ENCODE peak calls at places on chromosome 4, in eight cellular contexts. C is SJCRH30; F is uterus; S is stomach; Q is tibial artery; V is left lung; R is CD4-positive, alpha-beta memory T cell; L is thyroid gland. X is an unnamed sample.
A peak's percentile ranks its signal among the peaks of the same experiment; 100 is the strongest.

GRCh38 chr4:180099962-180100361 is 2143.2 kb upstream of the TENM3 start:
- DNase-seq in C (no peak), F (no peak), S (no peak), Q (no peak), V (no peak), R (no peak), L (no peak), X (no peak)

GRCh38 chr4:7988437-7988836 is 48.8 kb upstream of the AFAP1 start:
- DNase-seq in C (no peak), F (no peak), S (no peak), Q (no peak), V (no peak), R (no peak), L (no peak), X (no peak)

GRCh38 chr4:23582671-23583070 is 307.2 kb downstream of the PPARGC1A start:
- DNase-seq in C (no peak), F (no peak), S (no peak), Q (no peak), V (no peak), R (no peak), L (no peak), X (no peak)

GRCh38 chr4:166165829-166166420 is 292.9 kb downstream of the TLL1 start:
- DNase-seq in C (peak; percentile 31), F (no peak), S (no peak), Q (no peak), V (no peak), R (peak; percentile 32), L (peak; percentile 2), X (peak; percentile 38)

GRCh38 chr4:69546121-69546520 is 50.4 kb upstream of the UGT2B4 start:
- DNase-seq in C (peak; percentile 60), F (no peak), S (no peak), Q (no peak), V (no peak), R (no peak), L (no peak), X (no peak)

GRCh38 chr4:84051728-84052127 is 447.4 kb downstream of the NKX6-1 start:
- DNase-seq in C (no peak), F (no peak), S (no peak), Q (no peak), V (no peak), R (no peak), L (no peak), X (no peak)

GRCh38 chr4:82372502-82372873 is 1.3 kb downstream of the HNRNPD start:
- DNase-seq in C (peak; percentile 61), F (no peak), S (peak; percentile 43), Q (no peak), V (no peak), R (peak; percentile 31), L (peak; percentile 57), X (peak; percentile 58)

GRCh38 chr4:88295656-88296055 is 11.3 kb upstream of the PPM1K start:
- DNase-seq in C (no peak), F (no peak), S (no peak), Q (no peak), V (no peak), R (no peak), L (no peak), X (no peak)

GRCh38 chr4:37890501-37891220 is at the start of gene TBC1D1:
- DNase-seq in C (peak; percentile 52), F (peak; percentile 66), S (peak; percentile 75), Q (peak; percentile 95), V (peak; percentile 93), R (peak; percentile 26), L (peak; percentile 86), X (no peak)

GRCh38 chr4:154506253-154506652 is 14.7 kb upstream of the DCHS2 start:
- DNase-seq in C (no peak), F (no peak), S (no peak), Q (no peak), V (no peak), R (no peak), L (no peak), X (no peak)

GRCh38 chr4:92814677-92815076 is 510.9 kb downstream of the GRID2 start:
- DNase-seq in C (no peak), F (no peak), S (no peak), Q (no peak), V (no peak), R (no peak), L (no peak), X (no peak)

GRCh38 chr4:88567591-88567990 is 24.7 kb upstream of the HERC3 start:
- DNase-seq in C (no peak), F (no peak), S (no peak), Q (no peak), V (no peak), R (no peak), L (no peak), X (no peak)

GRCh38 chr4:124386648-124387047 is 325.9 kb downstream of the ANKRD50 start:
- DNase-seq in C (no peak), F (no peak), S (no peak), Q (no peak), V (no peak), R (no peak), L (no peak), X (no peak)

GRCh38 chr4:29867412-29867811 is 852.8 kb upstream of the PCDH7 start:
- DNase-seq in C (no peak), F (no peak), S (no peak), Q (no peak), V (no peak), R (no peak), L (no peak), X (no peak)
- H3K9me3 ChIP-seq in C (no peaks in the 10 kb centered on the region), F (no peaks in the 10 kb centered on the region), S (peaks cover 15% of the 10 kb centered on the region), Q (no peaks in the 10 kb centered on the region), V (peaks cover 22% of the 10 kb centered on the region), R (no peaks in the 10 kb centered on the region), L (no peaks in the 10 kb centered on the region), X (no peaks in the 10 kb centered on the region)

DNA sequence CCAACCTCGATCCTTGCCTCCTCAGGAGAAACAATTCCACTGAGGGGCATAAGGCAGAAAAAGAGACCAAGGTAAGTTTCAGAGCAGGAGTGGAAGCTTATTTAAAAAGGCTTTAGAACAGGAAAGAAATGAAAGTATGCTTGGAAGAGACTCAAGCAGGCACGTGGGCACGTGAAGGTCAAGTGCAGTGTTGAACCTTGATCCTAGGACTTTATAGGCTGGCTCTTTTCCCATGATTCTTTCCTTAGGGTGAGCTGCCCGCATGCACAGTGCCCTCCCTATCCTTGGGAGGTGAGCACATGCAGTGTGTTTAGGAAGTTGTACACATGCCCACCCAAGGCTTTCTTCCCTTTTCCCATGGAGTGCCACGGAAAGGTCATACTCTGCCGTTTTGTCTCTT is 4.0 kb upstream of the PI4K2B start:
- DNase-seq in C (no peak), F (no peak), S (no peak), Q (no peak), V (no peak), R (no peak), L (no peak), X (no peak)
- H3K9me3 ChIP-seq in C (no peaks in the 10 kb centered on the region), F (no peaks in the 10 kb centered on the region), S (peaks cover 39% of the 10 kb centered on the region), Q (no peaks in the 10 kb centered on the region), V (peaks cover 40% of the 10 kb centered on the region), R (no peaks in the 10 kb centered on the region), L (no peaks in the 10 kb centered on the region), X (no peaks in the 10 kb centered on the region)

DNA sequence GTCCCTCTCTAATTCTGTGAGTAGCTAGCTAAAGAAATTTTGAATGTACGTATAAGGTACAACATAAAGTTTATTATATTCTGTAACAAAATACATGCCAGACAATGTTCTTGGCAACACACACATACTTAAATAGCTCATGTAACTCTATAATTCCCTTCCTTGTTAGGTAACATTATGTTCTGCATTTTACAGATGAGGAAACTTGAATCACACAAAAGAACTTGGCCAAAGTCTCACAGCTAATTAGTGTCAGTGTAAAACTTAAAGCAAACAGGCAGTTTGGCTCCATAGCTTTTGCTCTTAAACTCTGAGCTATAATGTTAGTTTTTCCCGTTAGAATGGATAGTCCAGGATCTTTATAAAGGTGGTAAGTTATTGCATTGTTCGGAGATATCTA is 1091.8 kb upstream of the SLIT2 start:
- DNase-seq in C (no peak), F (no peak), S (no peak), Q (no peak), V (no peak), R (no peak), L (no peak), X (no peak)
- H3K9me3 ChIP-seq in C (no peaks in the 10 kb centered on the region), F (no peaks in the 10 kb centered on the region), S (peaks cover 16% of the 10 kb centered on the region), Q (peaks cover 3% of the 10 kb centered on the region), V (peaks cover 29% of the 10 kb centered on the region), R (peaks cover 12% of the 10 kb centered on the region), L (no peaks in the 10 kb centered on the region), X (no peaks in the 10 kb centered on the region)

DNA sequence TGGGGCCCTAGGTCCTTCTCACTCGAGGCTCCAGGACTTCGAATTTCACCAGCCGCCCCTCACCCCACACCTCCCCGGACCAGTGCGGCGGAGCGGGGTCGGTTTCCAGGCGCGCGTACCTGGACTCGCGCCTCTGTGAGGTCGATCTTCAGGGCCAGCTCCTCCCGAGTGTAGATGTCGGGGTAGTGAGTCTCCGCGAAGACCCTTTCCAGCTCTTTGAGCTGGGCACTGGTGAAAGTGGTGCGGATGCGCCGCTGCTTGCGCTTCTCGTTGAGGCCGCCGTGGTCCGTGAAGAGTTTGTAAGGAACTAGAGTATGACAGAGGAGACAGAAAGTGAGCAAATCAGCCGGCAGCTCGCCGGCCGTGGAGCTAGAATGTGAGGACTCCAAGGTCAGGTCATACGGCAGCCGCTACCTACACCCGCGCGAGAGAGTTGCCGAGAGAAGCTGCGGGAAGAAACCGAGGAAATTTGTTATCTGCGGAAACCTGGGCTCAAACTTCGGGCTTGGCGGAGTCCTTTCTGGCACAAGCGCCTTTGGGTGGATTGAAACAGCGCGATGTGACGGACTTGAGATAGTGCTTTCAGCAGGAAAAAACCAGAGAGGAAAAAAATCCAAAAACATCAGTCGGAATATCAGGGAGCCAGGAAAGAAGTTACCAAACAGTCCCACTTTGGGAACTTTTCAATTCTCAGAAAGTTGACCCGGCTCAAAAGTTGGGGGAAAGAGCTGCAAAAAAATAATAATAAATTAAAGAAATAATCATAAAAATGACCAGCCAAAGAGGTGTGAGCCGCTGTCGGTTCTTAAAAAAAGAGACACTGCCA is 1.1 kb downstream of the PHOX2B start:
- DNase-seq in C (no peak), F (no peak), S (no peak), Q (no peak), V (peak; percentile 47), R (no peak), L (no peak), X (no peak)
- H3K9me3 ChIP-seq in C (no peaks in the 10 kb centered on the region), F (no peaks in the 10 kb centered on the region), S (no peaks in the 10 kb centered on the region), Q (peaks cover 5% of the 10 kb centered on the region), V (no peaks in the 10 kb centered on the region), R (no peaks in the 10 kb centered on the region), L (no peaks in the 10 kb centered on the region), X (no peaks in the 10 kb centered on the region)

X was measured in BE2C.